ENCODE peak calls at places on chromosome 12, in four cellular contexts. One of them, this sample, is unnamed.

GRCh38 chr12:58202933-58203713 is 261.8 kb downstream of the ATP23 start:
- DNase-seq in endothelial cell of umbilical vein: peak; percentile 90
- DNase-seq in K562: no peak
- DNase-seq in GM12878: no peak
- DNase-seq in this sample: no peak

GRCh38 chr12:113348849-113349536 is 9.4 kb upstream of the PLBD2 start:
- DNase-seq in GM12878: no peak
- DNase-seq in endothelial cell of umbilical vein: no peak
- DNase-seq in K562: no peak
- DNase-seq in this sample: no peak

GRCh38 chr12:54603173-54603814 is 14.8 kb upstream of the PPP1R1A start:
- DNase-seq in GM12878: peak; percentile 21
- DNase-seq in K562: peak; percentile 79
- DNase-seq in endothelial cell of umbilical vein: peak; percentile 67
- DNase-seq in this sample: peak; percentile 65

GRCh38 chr12:39692258-39692853 is 72.8 kb upstream of the ABCD2 start:
- DNase-seq in endothelial cell of umbilical vein: peak; percentile 5
- DNase-seq in GM12878: no peak
- DNase-seq in K562: no peak
- DNase-seq in this sample: no peak

GRCh38 chr12:47870175-47870781 is 34.5 kb downstream of the VDR start:
- DNase-seq in GM12878: peak; percentile 43
- DNase-seq in K562: peak; percentile 41
- DNase-seq in endothelial cell of umbilical vein: no peak
- DNase-seq in this sample: no peak

GRCh38 chr12:3357950-3358525 is 133.0 kb upstream of the PRMT8 start:
- DNase-seq in GM12878: no peak
- DNase-seq in endothelial cell of umbilical vein: no peak
- DNase-seq in K562: no peak
- DNase-seq in this sample: no peak

GRCh38 chr12:89040146-89040964 is 311.9 kb downstream of the DUSP6 start:
- DNase-seq in GM12878: no peak
- DNase-seq in endothelial cell of umbilical vein: no peak
- DNase-seq in K562: no peak
- DNase-seq in this sample: peak; percentile 44

GRCh38 chr12:69240625-69240984 is 1.2 kb downstream of the CPSF6 start:
- DNase-seq in endothelial cell of umbilical vein: peak; percentile 14
- DNase-seq in GM12878: no peak
- DNase-seq in K562: no peak
- DNase-seq in this sample: peak; percentile 11

GRCh38 chr12:109219938-109220337 is 89.1 kb downstream of the FOXN4 start:
- DNase-seq in endothelial cell of umbilical vein: no peak
- DNase-seq in K562: no peak
- DNase-seq in GM12878: no peak
- DNase-seq in this sample: no peak

GRCh38 chr12:66482880-66483279 is 180.6 kb downstream of the HELB start:
- DNase-seq in GM12878: no peak
- DNase-seq in endothelial cell of umbilical vein: no peak
- DNase-seq in K562: no peak
- DNase-seq in this sample: no peak

GRCh38 chr12:93733928-93734327 is 56.8 kb downstream of the CRADD start:
- DNase-seq in endothelial cell of umbilical vein: no peak
- DNase-seq in K562: no peak
- DNase-seq in GM12878: no peak
- DNase-seq in this sample: no peak

GRCh38 chr12:25705256-25705655 is 152.2 kb upstream of the LMNTD1 start:
- DNase-seq in GM12878: no peak
- DNase-seq in K562: no peak
- DNase-seq in endothelial cell of umbilical vein: no peak
- DNase-seq in this sample: no peak

GRCh38 chr12:93645702-93646101 is 31.5 kb upstream of the CRADD start:
- DNase-seq in GM12878: no peak
- DNase-seq in endothelial cell of umbilical vein: no peak
- DNase-seq in K562: no peak
- DNase-seq in this sample: peak; percentile 71

GRCh38 chr12:60100852-60101251 is 505.0 kb downstream of the SLC16A7 start:
- DNase-seq in GM12878: no peak
- DNase-seq in K562: no peak
- DNase-seq in endothelial cell of umbilical vein: no peak
- DNase-seq in this sample: no peak

GRCh38 chr12:58931518-58931917 is 11.2 kb upstream of the LRIG3 start:
- DNase-seq in endothelial cell of umbilical vein: no peak
- DNase-seq in K562: no peak
- DNase-seq in GM12878: no peak
- DNase-seq in this sample: no peak

GRCh38 chr12:86724716-86725115 is 468.5 kb upstream of the MGAT4C start:
- DNase-seq in endothelial cell of umbilical vein: no peak
- DNase-seq in GM12878: no peak
- DNase-seq in K562: no peak
- DNase-seq in this sample: peak; percentile 86

GRCh38 chr12:131828671-131829350 is 618 bp downstream of the MMP17 start:
- DNase-seq in endothelial cell of umbilical vein: no peak
- DNase-seq in K562: peak; percentile 55
- DNase-seq in GM12878: no peak
- DNase-seq in this sample: no peak

GRCh38 chr12:60494249-60494648 is 898.4 kb downstream of the SLC16A7 start:
- DNase-seq in K562: peak; percentile 7
- DNase-seq in endothelial cell of umbilical vein: peak; percentile 66
- DNase-seq in GM12878: no peak
- DNase-seq in this sample: peak; percentile 63

GRCh38 chr12:52249041-52249461 is 16.0 kb downstream of the KRT7 start:
- DNase-seq in K562: no peak
- DNase-seq in GM12878: no peak
- DNase-seq in endothelial cell of umbilical vein: no peak
- DNase-seq in this sample: no peak

GRCh38 chr12:57810450-57810849 is 8.1 kb downstream of the AVIL start:
- DNase-seq in GM12878: no peak
- DNase-seq in endothelial cell of umbilical vein: no peak
- DNase-seq in K562: peak; percentile 39
- DNase-seq in this sample: peak; percentile 73

GRCh38 chr12:98453070-98453469 is 62.3 kb upstream of the TMPO start:
- DNase-seq in GM12878: no peak
- DNase-seq in K562: no peak
- DNase-seq in endothelial cell of umbilical vein: no peak
- DNase-seq in this sample: no peak

GRCh38 chr12:26646571-26646970 is 186.4 kb downstream of the ITPR2 start:
- DNase-seq in endothelial cell of umbilical vein: no peak
- DNase-seq in GM12878: no peak
- DNase-seq in K562: no peak
- DNase-seq in this sample: peak; percentile 18

GRCh38 chr12:31922341-31923062 is 36.7 kb upstream of the RESF1 start:
- DNase-seq in GM12878: no peak
- DNase-seq in endothelial cell of umbilical vein: peak; percentile 21
- DNase-seq in K562: no peak
- DNase-seq in this sample: peak; percentile 3

GRCh38 chr12:31325524-31325875 is 450 bp downstream of the SINHCAF start:
- DNase-seq in GM12878: no peak
- DNase-seq in K562: peak; percentile 41
- DNase-seq in endothelial cell of umbilical vein: no peak
- DNase-seq in this sample: no peak

GRCh38 chr12:45166056-45166455 is 49.8 kb upstream of the ANO6 start:
- DNase-seq in endothelial cell of umbilical vein: peak; percentile 11
- DNase-seq in K562: no peak
- DNase-seq in GM12878: no peak
- DNase-seq in this sample: peak; percentile 3

GRCh38 chr12:2575245-2575644 is 219.5 kb upstream of the FKBP4 start:
- DNase-seq in endothelial cell of umbilical vein: no peak
- DNase-seq in GM12878: no peak
- DNase-seq in K562: no peak
- DNase-seq in this sample: no peak

GRCh38 chr12:27652174-27652763 is 44.0 kb upstream of the REP15 start:
- DNase-seq in GM12878: peak; percentile 8
- DNase-seq in K562: peak; percentile 59
- DNase-seq in endothelial cell of umbilical vein: peak; percentile 86
- DNase-seq in this sample: peak; percentile 84

GRCh38 chr12:88693837-88694445 is 113.7 kb upstream of the KITLG start:
- DNase-seq in K562: no peak
- DNase-seq in GM12878: no peak
- DNase-seq in endothelial cell of umbilical vein: no peak
- DNase-seq in this sample: peak; percentile 65

GRCh38 chr12:10196210-10196609 is 16.5 kb upstream of the GABARAPL1 start:
- DNase-seq in endothelial cell of umbilical vein: no peak
- DNase-seq in GM12878: peak; percentile 37
- DNase-seq in K562: no peak
- DNase-seq in this sample: no peak

GRCh38 chr12:132506730-132507538 is 17.0 kb downstream of the FBRSL1 start:
- DNase-seq in GM12878: no peak
- DNase-seq in endothelial cell of umbilical vein: peak; percentile 85
- DNase-seq in K562: peak; percentile 64
- DNase-seq in this sample: peak; percentile 77

GRCh38 chr12:96108321-96108720 is 72.9 kb upstream of the LTA4H start:
- DNase-seq in K562: no peak
- DNase-seq in GM12878: no peak
- DNase-seq in endothelial cell of umbilical vein: peak; percentile 82
- DNase-seq in this sample: no peak

GRCh38 chr12:51905507-51906438 is 1.5 kb upstream of the ACVRL1 start:
- DNase-seq in K562: peak; percentile 67
- DNase-seq in endothelial cell of umbilical vein: peak; percentile 90
- DNase-seq in GM12878: no peak
- DNase-seq in this sample: peak; percentile 40

DNA sequence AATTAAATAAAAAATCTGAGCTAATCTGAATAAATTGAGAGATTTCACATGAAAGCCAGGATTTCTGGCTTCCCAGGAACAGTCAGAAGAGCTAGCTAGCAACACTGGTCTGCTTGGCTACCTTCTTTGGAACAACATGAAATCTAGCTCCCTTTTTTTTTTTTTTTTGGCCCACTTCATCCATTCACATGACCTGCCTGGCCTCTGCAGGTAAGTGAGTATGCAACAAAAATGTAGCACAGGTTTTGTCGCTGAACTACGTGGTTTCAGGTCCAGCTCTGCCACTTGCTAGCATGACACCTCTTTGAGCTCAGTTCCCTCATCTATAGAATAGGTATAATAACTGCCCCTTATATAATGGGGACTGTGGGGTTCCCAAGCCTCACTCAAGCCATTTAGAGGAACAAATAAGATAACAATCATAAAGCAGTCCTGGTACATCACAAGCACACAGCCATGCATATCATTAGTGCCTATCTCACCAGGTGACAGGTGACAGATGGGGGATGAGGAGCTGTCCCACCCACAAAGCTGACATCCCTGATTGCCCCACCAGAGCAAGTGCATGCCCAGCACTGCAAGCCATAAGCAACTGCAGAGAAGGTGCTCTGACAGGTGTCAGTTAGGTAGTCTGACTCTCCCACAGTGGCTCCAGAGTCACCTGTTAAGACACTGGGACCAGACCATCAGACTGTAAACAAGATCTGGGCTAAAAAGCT is 25.6 kb downstream of the PXN start:
- DNase-seq in GM12878: no peak
- DNase-seq in K562: no peak
- DNase-seq in endothelial cell of umbilical vein: no peak
- DNase-seq in this sample: no peak
- TF ChIP-seq FOS in GM12878: no peak
- TF ChIP-seq FOS in K562: no peak
- TF ChIP-seq FOS in endothelial cell of umbilical vein: no peak
- TF ChIP-seq FOS in this sample: no peak

DNA sequence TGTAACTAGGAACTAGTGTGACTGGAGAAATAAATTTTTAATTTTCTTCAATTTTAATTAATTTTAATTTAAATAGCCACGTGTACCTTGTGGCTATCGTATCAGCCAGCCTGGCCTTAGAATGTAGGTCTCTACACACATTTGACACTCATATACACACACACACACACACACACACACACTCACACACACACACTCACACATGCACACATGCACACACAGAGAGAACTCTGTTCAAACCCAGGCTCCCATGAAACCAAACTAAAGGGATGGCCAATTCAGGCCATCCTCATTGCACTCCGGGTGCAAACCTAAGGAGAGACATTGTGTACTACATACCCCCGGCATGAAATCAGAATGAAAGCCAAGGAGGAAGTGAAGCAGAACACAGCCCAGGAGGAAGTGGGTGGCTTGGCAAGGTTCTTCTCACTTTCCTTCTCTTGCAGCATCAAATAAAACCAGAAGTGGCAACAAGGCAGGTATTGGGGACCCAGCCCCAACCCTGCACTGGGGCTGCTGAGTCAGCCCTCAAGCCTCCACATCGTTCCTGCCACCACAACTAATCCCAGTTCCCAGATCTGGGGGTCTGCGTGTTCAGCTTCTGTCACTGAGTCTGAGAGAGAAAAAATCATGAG is 26.2 kb upstream of the CHPT1 start:
- DNase-seq in GM12878: peak; percentile 36
- DNase-seq in endothelial cell of umbilical vein: no peak
- DNase-seq in K562: no peak
- DNase-seq in this sample: no peak
- H3K9ac ChIP-seq in GM12878: no peak overlapping the region
- H3K9ac ChIP-seq in endothelial cell of umbilical vein: no peak overlapping the region
- H3K9ac ChIP-seq in K562: no peak overlapping the region
- H3K9ac ChIP-seq in this sample: no peak overlapping the region

GRCh38 chr12:55706840-55707671 is 648 bp downstream of the ITGA7 start:
- DNase-seq in endothelial cell of umbilical vein: no peak
- DNase-seq in GM12878: no peak
- DNase-seq in K562: no peak
- DNase-seq in this sample: no peak

GRCh38 chr12:55703976-55704761 is 3.5 kb downstream of the ITGA7 start:
- DNase-seq in GM12878: no peak
- DNase-seq in K562: no peak
- DNase-seq in endothelial cell of umbilical vein: no peak
- DNase-seq in this sample: peak; percentile 35

GRCh38 chr12:55707841-55708694 is at the start of gene ITGA7:
- DNase-seq in GM12878: no peak
- DNase-seq in K562: peak; percentile 83
- DNase-seq in endothelial cell of umbilical vein: no peak
- DNase-seq in this sample: no peak

GRCh38 chr12:55704824-55705780 is 2.6 kb downstream of the ITGA7 start:
- DNase-seq in K562: no peak
- DNase-seq in endothelial cell of umbilical vein: no peak
- DNase-seq in GM12878: no peak
- DNase-seq in this sample: no peak

DNA sequence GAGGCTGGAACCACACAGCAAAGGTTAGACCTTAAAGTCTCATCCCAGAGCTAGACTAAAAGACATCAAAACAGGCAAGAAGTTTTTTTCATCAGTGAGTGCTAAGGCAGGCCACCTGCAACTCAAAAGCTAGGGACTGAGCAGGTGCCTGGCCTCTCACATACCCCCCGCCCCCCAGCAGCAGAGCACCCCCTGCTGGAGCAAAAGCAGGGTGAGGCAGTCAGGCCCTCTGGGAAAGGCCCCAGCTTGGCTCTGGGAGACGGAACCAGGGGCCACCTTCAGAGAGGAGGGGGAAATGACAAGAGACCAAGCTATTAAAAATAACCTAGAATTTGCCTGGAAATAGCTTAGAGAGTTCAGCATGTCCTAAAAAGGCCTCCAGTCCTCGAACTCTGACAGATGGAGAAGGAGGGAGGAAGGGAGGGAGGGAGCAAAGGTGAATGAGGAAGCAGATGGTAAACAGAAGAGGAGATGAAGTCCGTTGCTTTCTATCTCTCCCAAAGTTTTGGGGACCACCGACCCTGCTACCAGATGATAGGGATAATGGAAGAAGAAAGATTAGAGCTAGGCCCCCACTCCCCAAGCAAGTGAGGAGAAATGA is 1.8 kb downstream of the ITGA7 start:
- DNase-seq in K562: peak; percentile 79
- DNase-seq in endothelial cell of umbilical vein: no peak
- DNase-seq in GM12878: no peak
- DNase-seq in this sample: no peak
- TF ChIP-seq FOS in K562: no peak
- TF ChIP-seq FOS in endothelial cell of umbilical vein: no peak
- TF ChIP-seq FOS in GM12878: no peak
- TF ChIP-seq FOS in this sample: no peak

GRCh38 chr12:122870163-122870842 is 25.6 kb downstream of the VPS37B start:
- DNase-seq in GM12878: no peak
- DNase-seq in endothelial cell of umbilical vein: no peak
- DNase-seq in K562: no peak
- DNase-seq in this sample: no peak
- H3K9ac ChIP-seq in GM12878: no peak overlapping the region
- H3K9ac ChIP-seq in endothelial cell of umbilical vein: peak overlapping the region; percentile 89
- H3K9ac ChIP-seq in K562: no peak overlapping the region
- H3K9ac ChIP-seq in this sample: no peak overlapping the region